ENCODE peak calls at places on chromosomes 4 and X, in ten cellular contexts. One of them, this sample, is unnamed.

GRCh38 chr4:79827283-79827682 is 245.7 kb downstream of the ANTXR2 start:
- DNase-seq in uterus: no peak
- DNase-seq in CD8-positive, alpha-beta memory T cell: no peak
- DNase-seq in stomach: no peak
- DNase-seq in astrocyte: no peak
- DNase-seq in IMR-90: no peak
- DNase-seq in upper lobe of right lung: no peak
- DNase-seq in kidney: no peak
- DNase-seq in CD4-positive, alpha-beta T cell: no peak
- DNase-seq in H9: no peak
- DNase-seq in this sample: no peak

GRCh38 chrX:25144043-25144940 is 128.5 kb upstream of the ARX start:
- DNase-seq in uterus: peak; percentile 35
- DNase-seq in CD8-positive, alpha-beta memory T cell: peak; percentile 3
- DNase-seq in stomach: peak; percentile 63
- DNase-seq in astrocyte: peak; percentile 14
- DNase-seq in IMR-90: peak; percentile 64
- DNase-seq in upper lobe of right lung: peak; percentile 68
- DNase-seq in kidney: peak; percentile 68
- DNase-seq in CD4-positive, alpha-beta T cell: peak; percentile 9
- DNase-seq in H9: peak; percentile 56
- DNase-seq in this sample: peak; percentile 69

GRCh38 chr4:155805016-155805415 is 46.2 kb downstream of the GUCY1B1 start:
- DNase-seq in uterus: no peak
- DNase-seq in CD8-positive, alpha-beta memory T cell: no peak
- DNase-seq in stomach: no peak
- DNase-seq in astrocyte: peak; percentile 78
- DNase-seq in IMR-90: peak; percentile 73
- DNase-seq in upper lobe of right lung: no peak
- DNase-seq in kidney: no peak
- DNase-seq in CD4-positive, alpha-beta T cell: no peak
- DNase-seq in H9: no peak
- DNase-seq in this sample: no peak

GRCh38 chr4:42344749-42345148 is 52.5 kb upstream of the SHISA3 start:
- DNase-seq in uterus: no peak
- DNase-seq in CD8-positive, alpha-beta memory T cell: no peak
- DNase-seq in stomach: no peak
- DNase-seq in astrocyte: no peak
- DNase-seq in IMR-90: no peak
- DNase-seq in upper lobe of right lung: no peak
- DNase-seq in kidney: no peak
- DNase-seq in CD4-positive, alpha-beta T cell: no peak
- DNase-seq in H9: no peak
- DNase-seq in this sample: peak; percentile 16

GRCh38 chrX:24014388-24015018 is 12.5 kb downstream of the KLHL15 start:
- DNase-seq in uterus: no peak
- DNase-seq in CD8-positive, alpha-beta memory T cell: no peak
- DNase-seq in stomach: no peak
- DNase-seq in astrocyte: no peak
- DNase-seq in IMR-90: peak; percentile 9
- DNase-seq in upper lobe of right lung: no peak
- DNase-seq in kidney: no peak
- DNase-seq in CD4-positive, alpha-beta T cell: no peak
- DNase-seq in H9: no peak
- DNase-seq in this sample: no peak

GRCh38 chrX:20311505-20311904 is 44.8 kb upstream of the RPS6KA3 start:
- DNase-seq in uterus: no peak
- DNase-seq in CD8-positive, alpha-beta memory T cell: no peak
- DNase-seq in stomach: no peak
- DNase-seq in astrocyte: no peak
- DNase-seq in IMR-90: no peak
- DNase-seq in upper lobe of right lung: no peak
- DNase-seq in kidney: no peak
- DNase-seq in CD4-positive, alpha-beta T cell: no peak
- DNase-seq in H9: no peak
- DNase-seq in this sample: no peak

GRCh38 chrX:57925806-57926205 is 15.5 kb upstream of the ZXDA start:
- DNase-seq in uterus: no peak
- DNase-seq in CD8-positive, alpha-beta memory T cell: no peak
- DNase-seq in stomach: no peak
- DNase-seq in astrocyte: no peak
- DNase-seq in IMR-90: no peak
- DNase-seq in upper lobe of right lung: no peak
- DNase-seq in kidney: no peak
- DNase-seq in CD4-positive, alpha-beta T cell: no peak
- DNase-seq in H9: no peak
- DNase-seq in this sample: no peak

GRCh38 chr4:146428298-146428697 is 93.4 kb downstream of the SLC10A7 start:
- DNase-seq in uterus: no peak
- DNase-seq in CD8-positive, alpha-beta memory T cell: no peak
- DNase-seq in stomach: no peak
- DNase-seq in astrocyte: no peak
- DNase-seq in IMR-90: peak; percentile 16
- DNase-seq in upper lobe of right lung: no peak
- DNase-seq in kidney: no peak
- DNase-seq in CD4-positive, alpha-beta T cell: no peak
- DNase-seq in H9: no peak
- DNase-seq in this sample: no peak

GRCh38 chr4:143035661-143036060 is 149.1 kb upstream of the USP38 start:
- DNase-seq in uterus: no peak
- DNase-seq in CD8-positive, alpha-beta memory T cell: no peak
- DNase-seq in stomach: no peak
- DNase-seq in astrocyte: no peak
- DNase-seq in IMR-90: no peak
- DNase-seq in upper lobe of right lung: no peak
- DNase-seq in kidney: no peak
- DNase-seq in CD4-positive, alpha-beta T cell: no peak
- DNase-seq in H9: no peak
- DNase-seq in this sample: no peak

GRCh38 chr4:86626066-86626465 is 32.0 kb downstream of the PTPN13 start:
- DNase-seq in uterus: no peak
- DNase-seq in CD8-positive, alpha-beta memory T cell: no peak
- DNase-seq in stomach: no peak
- DNase-seq in astrocyte: no peak
- DNase-seq in IMR-90: no peak
- DNase-seq in upper lobe of right lung: no peak
- DNase-seq in kidney: no peak
- DNase-seq in CD4-positive, alpha-beta T cell: no peak
- DNase-seq in H9: no peak
- DNase-seq in this sample: no peak

GRCh38 chr4:121789960-121790829 is 10.9 kb upstream of the EXOSC9 start:
- DNase-seq in uterus: no peak
- DNase-seq in CD8-positive, alpha-beta memory T cell: no peak
- DNase-seq in stomach: no peak
- DNase-seq in astrocyte: peak; percentile 84
- DNase-seq in IMR-90: peak; percentile 86
- DNase-seq in upper lobe of right lung: no peak
- DNase-seq in kidney: no peak
- DNase-seq in CD4-positive, alpha-beta T cell: no peak
- DNase-seq in H9: no peak
- DNase-seq in this sample: no peak

GRCh38 chrX:129773649-129774458 is 5.9 kb upstream of the SASH3 start:
- DNase-seq in uterus: no peak
- DNase-seq in CD8-positive, alpha-beta memory T cell: no peak
- DNase-seq in stomach: no peak
- DNase-seq in astrocyte: no peak
- DNase-seq in IMR-90: no peak
- DNase-seq in upper lobe of right lung: no peak
- DNase-seq in kidney: peak; percentile 33
- DNase-seq in CD4-positive, alpha-beta T cell: no peak
- DNase-seq in H9: no peak
- DNase-seq in this sample: no peak

GRCh38 chrX:11437642-11438379 is 144.6 kb downstream of the AMELX start:
- DNase-seq in uterus: no peak
- DNase-seq in CD8-positive, alpha-beta memory T cell: no peak
- DNase-seq in stomach: no peak
- DNase-seq in astrocyte: peak; percentile 64
- DNase-seq in IMR-90: peak; percentile 55
- DNase-seq in upper lobe of right lung: peak; percentile 62
- DNase-seq in kidney: no peak
- DNase-seq in CD4-positive, alpha-beta T cell: no peak
- DNase-seq in H9: no peak
- DNase-seq in this sample: no peak

GRCh38 chr4:176995-177394 is 52.7 kb downstream of the ZNF718 start:
- DNase-seq in uterus: no peak
- DNase-seq in CD8-positive, alpha-beta memory T cell: no peak
- DNase-seq in stomach: no peak
- DNase-seq in astrocyte: no peak
- DNase-seq in IMR-90: no peak
- DNase-seq in upper lobe of right lung: no peak
- DNase-seq in kidney: no peak
- DNase-seq in CD4-positive, alpha-beta T cell: no peak
- DNase-seq in H9: no peak
- DNase-seq in this sample: no peak

GRCh38 chr4:108342325-108342986 is 173.7 kb upstream of the LEF1 start:
- DNase-seq in uterus: no peak
- DNase-seq in CD8-positive, alpha-beta memory T cell: peak; percentile 19
- DNase-seq in stomach: no peak
- DNase-seq in astrocyte: no peak
- DNase-seq in IMR-90: no peak
- DNase-seq in upper lobe of right lung: no peak
- DNase-seq in kidney: no peak
- DNase-seq in CD4-positive, alpha-beta T cell: no peak
- DNase-seq in H9: no peak
- DNase-seq in this sample: no peak

GRCh38 chr4:113979973-113980615 is 647 bp upstream of the ARSJ start:
- DNase-seq in uterus: no peak
- DNase-seq in CD8-positive, alpha-beta memory T cell: no peak
- DNase-seq in stomach: no peak
- DNase-seq in astrocyte: peak; percentile 56
- DNase-seq in IMR-90: peak; percentile 44
- DNase-seq in upper lobe of right lung: no peak
- DNase-seq in kidney: no peak
- DNase-seq in CD4-positive, alpha-beta T cell: no peak
- DNase-seq in H9: no peak
- DNase-seq in this sample: no peak

GRCh38 chrX:151753313-151754041 is 18.9 kb downstream of the CNGA2 start:
- DNase-seq in uterus: peak; percentile 31
- DNase-seq in CD8-positive, alpha-beta memory T cell: no peak
- DNase-seq in stomach: peak; percentile 35
- DNase-seq in astrocyte: peak; percentile 36
- DNase-seq in IMR-90: peak; percentile 2
- DNase-seq in upper lobe of right lung: peak; percentile 69
- DNase-seq in kidney: no peak
- DNase-seq in CD4-positive, alpha-beta T cell: no peak
- DNase-seq in H9: peak; percentile 73
- DNase-seq in this sample: peak; percentile 75

GRCh38 chr4:161728929-161729328 is 434.9 kb downstream of the FSTL5 start:
- DNase-seq in uterus: no peak
- DNase-seq in CD8-positive, alpha-beta memory T cell: no peak
- DNase-seq in stomach: no peak
- DNase-seq in astrocyte: no peak
- DNase-seq in IMR-90: no peak
- DNase-seq in upper lobe of right lung: no peak
- DNase-seq in kidney: no peak
- DNase-seq in CD4-positive, alpha-beta T cell: no peak
- DNase-seq in H9: no peak
- DNase-seq in this sample: no peak
- H3K9me3 ChIP-seq in uterus: no peaks in the 10 kb centered on the region
- H3K9me3 ChIP-seq in CD8-positive, alpha-beta memory T cell: no peaks in the 10 kb centered on the region
- H3K9me3 ChIP-seq in stomach: no peaks in the 10 kb centered on the region
- H3K9me3 ChIP-seq in astrocyte: no peaks in the 10 kb centered on the region
- H3K9me3 ChIP-seq in IMR-90: peaks cover 1% of the 10 kb centered on the region
- H3K9me3 ChIP-seq in upper lobe of right lung: no peaks in the 10 kb centered on the region
- H3K9me3 ChIP-seq in kidney: no peaks in the 10 kb centered on the region
- H3K9me3 ChIP-seq in CD4-positive, alpha-beta T cell: peaks cover 3% of the 10 kb centered on the region
- H3K9me3 ChIP-seq in H9: no peaks in the 10 kb centered on the region
- H3K9me3 ChIP-seq in this sample: peaks cover 41% of the 10 kb centered on the region

GRCh38 chrX:39301041-39301440 is 499.8 kb downstream of the MID1IP1 start:
- DNase-seq in uterus: no peak
- DNase-seq in CD8-positive, alpha-beta memory T cell: no peak
- DNase-seq in stomach: no peak
- DNase-seq in astrocyte: no peak
- DNase-seq in IMR-90: no peak
- DNase-seq in upper lobe of right lung: no peak
- DNase-seq in kidney: no peak
- DNase-seq in CD4-positive, alpha-beta T cell: no peak
- DNase-seq in H9: no peak
- DNase-seq in this sample: no peak
- H3K9me3 ChIP-seq in uterus: no peaks in the 10 kb centered on the region
- H3K9me3 ChIP-seq in CD8-positive, alpha-beta memory T cell: no peaks in the 10 kb centered on the region
- H3K9me3 ChIP-seq in stomach: no peaks in the 10 kb centered on the region
- H3K9me3 ChIP-seq in astrocyte: no peaks in the 10 kb centered on the region
- H3K9me3 ChIP-seq in IMR-90: peaks cover 10% of the 10 kb centered on the region
- H3K9me3 ChIP-seq in upper lobe of right lung: no peaks in the 10 kb centered on the region
- H3K9me3 ChIP-seq in kidney: no peaks in the 10 kb centered on the region
- H3K9me3 ChIP-seq in CD4-positive, alpha-beta T cell: peaks cover 5% of the 10 kb centered on the region
- H3K9me3 ChIP-seq in H9: peaks cover 26% of the 10 kb centered on the region
- H3K9me3 ChIP-seq in this sample: no peaks in the 10 kb centered on the region

GRCh38 chrX:45667666-45668065 is 467.0 kb upstream of the DIPK2B start:
- DNase-seq in uterus: no peak
- DNase-seq in CD8-positive, alpha-beta memory T cell: no peak
- DNase-seq in stomach: no peak
- DNase-seq in astrocyte: peak; percentile 10
- DNase-seq in IMR-90: peak; percentile 14
- DNase-seq in upper lobe of right lung: no peak
- DNase-seq in kidney: no peak
- DNase-seq in CD4-positive, alpha-beta T cell: no peak
- DNase-seq in H9: no peak
- DNase-seq in this sample: no peak
- H3K9me3 ChIP-seq in uterus: no peaks in the 10 kb centered on the region
- H3K9me3 ChIP-seq in CD8-positive, alpha-beta memory T cell: no peaks in the 10 kb centered on the region
- H3K9me3 ChIP-seq in stomach: no peaks in the 10 kb centered on the region
- H3K9me3 ChIP-seq in astrocyte: no peaks in the 10 kb centered on the region
- H3K9me3 ChIP-seq in IMR-90: no peaks in the 10 kb centered on the region
- H3K9me3 ChIP-seq in upper lobe of right lung: no peaks in the 10 kb centered on the region
- H3K9me3 ChIP-seq in kidney: no peaks in the 10 kb centered on the region
- H3K9me3 ChIP-seq in CD4-positive, alpha-beta T cell: no peaks in the 10 kb centered on the region
- H3K9me3 ChIP-seq in H9: no peaks in the 10 kb centered on the region
- H3K9me3 ChIP-seq in this sample: no peaks in the 10 kb centered on the region

GRCh38 chr4:98332017-98332416 is 70.8 kb downstream of the RAP1GDS1 start:
- DNase-seq in uterus: no peak
- DNase-seq in CD8-positive, alpha-beta memory T cell: no peak
- DNase-seq in stomach: no peak
- DNase-seq in astrocyte: no peak
- DNase-seq in IMR-90: no peak
- DNase-seq in upper lobe of right lung: no peak
- DNase-seq in kidney: no peak
- DNase-seq in CD4-positive, alpha-beta T cell: no peak
- DNase-seq in H9: no peak
- DNase-seq in this sample: no peak

GRCh38 chr4:98326168-98326567 is 65.0 kb downstream of the RAP1GDS1 start:
- DNase-seq in uterus: no peak
- DNase-seq in CD8-positive, alpha-beta memory T cell: no peak
- DNase-seq in stomach: no peak
- DNase-seq in astrocyte: no peak
- DNase-seq in IMR-90: no peak
- DNase-seq in upper lobe of right lung: no peak
- DNase-seq in kidney: no peak
- DNase-seq in CD4-positive, alpha-beta T cell: no peak
- DNase-seq in H9: no peak
- DNase-seq in this sample: no peak

DNA sequence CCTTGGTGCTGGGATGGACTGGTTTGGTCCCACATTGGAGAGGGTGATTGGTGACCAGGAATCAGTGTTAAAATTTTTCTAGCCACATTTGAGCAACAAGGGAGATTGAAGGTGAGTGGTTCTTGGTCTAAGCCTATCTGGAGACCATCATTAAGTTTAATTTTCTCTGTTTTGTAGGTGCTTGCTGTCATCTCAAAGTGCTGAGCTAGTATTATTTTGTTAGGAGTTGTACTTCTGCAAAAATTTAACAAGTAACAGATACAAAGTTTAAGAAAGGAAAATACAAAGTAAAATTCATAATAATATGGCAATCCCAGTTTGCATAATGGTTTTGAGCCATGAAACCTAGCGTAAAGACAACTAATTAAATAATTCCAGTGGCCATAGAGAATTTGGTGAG is 66.5 kb downstream of the RAP1GDS1 start:
- DNase-seq in uterus: no peak
- DNase-seq in CD8-positive, alpha-beta memory T cell: no peak
- DNase-seq in stomach: no peak
- DNase-seq in astrocyte: no peak
- DNase-seq in IMR-90: no peak
- DNase-seq in upper lobe of right lung: no peak
- DNase-seq in kidney: no peak
- DNase-seq in CD4-positive, alpha-beta T cell: no peak
- DNase-seq in H9: no peak
- DNase-seq in this sample: no peak
- H3K9me3 ChIP-seq in uterus: peaks cover 6% of the 10 kb centered on the region
- H3K9me3 ChIP-seq in CD8-positive, alpha-beta memory T cell: no peaks in the 10 kb centered on the region
- H3K9me3 ChIP-seq in stomach: no peaks in the 10 kb centered on the region
- H3K9me3 ChIP-seq in astrocyte: no peaks in the 10 kb centered on the region
- H3K9me3 ChIP-seq in IMR-90: no peaks in the 10 kb centered on the region
- H3K9me3 ChIP-seq in upper lobe of right lung: peaks cover 11% of the 10 kb centered on the region
- H3K9me3 ChIP-seq in kidney: no peaks in the 10 kb centered on the region
- H3K9me3 ChIP-seq in CD4-positive, alpha-beta T cell: peaks cover 11% of the 10 kb centered on the region
- H3K9me3 ChIP-seq in H9: peaks cover 14% of the 10 kb centered on the region
- H3K9me3 ChIP-seq in this sample: peaks cover 14% of the 10 kb centered on the region